ENCODE peak calls at places on chromosome 16, in four cellular contexts. One of them, this sample, is unnamed.

GRCh38 chr16:58366247-58367031 is 25.8 kb upstream of the GINS3 start:
- DNase-seq in CD4-positive, CD25-positive, alpha-beta regulatory T cell: no peak
- DNase-seq in prostate gland: no peak
- DNase-seq in A549: peak; percentile 40
- DNase-seq in this sample: no peak

GRCh38 chr16:7037491-7037890 is 295.2 kb upstream of the RBFOX1 start:
- DNase-seq in CD4-positive, CD25-positive, alpha-beta regulatory T cell: no peak
- DNase-seq in prostate gland: no peak
- DNase-seq in A549: no peak
- DNase-seq in this sample: no peak

GRCh38 chr16:86252596-86252995 is 257.7 kb upstream of the FOXF1 start:
- DNase-seq in CD4-positive, CD25-positive, alpha-beta regulatory T cell: no peak
- DNase-seq in prostate gland: no peak
- DNase-seq in A549: peak; percentile 35
- DNase-seq in this sample: peak; percentile 1

GRCh38 chr16:4081577-4082021 is 34.6 kb downstream of the ADCY9 start:
- DNase-seq in CD4-positive, CD25-positive, alpha-beta regulatory T cell: peak; percentile 26
- DNase-seq in prostate gland: no peak
- DNase-seq in A549: no peak
- DNase-seq in this sample: peak; percentile 79

GRCh38 chr16:54783980-54784379 is 146.7 kb upstream of the IRX5 start:
- DNase-seq in CD4-positive, CD25-positive, alpha-beta regulatory T cell: no peak
- DNase-seq in prostate gland: no peak
- DNase-seq in A549: no peak
- DNase-seq in this sample: no peak

GRCh38 chr16:57614546-57615343 is 13.7 kb upstream of the ADGRG1 start:
- DNase-seq in CD4-positive, CD25-positive, alpha-beta regulatory T cell: peak; percentile 9
- DNase-seq in prostate gland: no peak
- DNase-seq in A549: no peak
- DNase-seq in this sample: no peak

GRCh38 chr16:13178318-13178717 is 276.9 kb downstream of the SHISA9 start:
- DNase-seq in CD4-positive, CD25-positive, alpha-beta regulatory T cell: no peak
- DNase-seq in prostate gland: no peak
- DNase-seq in A549: no peak
- DNase-seq in this sample: no peak

GRCh38 chr16:67504190-67505021 is 21.1 kb upstream of the AGRP start:
- DNase-seq in CD4-positive, CD25-positive, alpha-beta regulatory T cell: peak; percentile 94
- DNase-seq in prostate gland: no peak
- DNase-seq in A549: peak; percentile 31
- DNase-seq in this sample: no peak

GRCh38 chr16:57623251-57624043 is 5.0 kb upstream of the ADGRG1 start:
- DNase-seq in CD4-positive, CD25-positive, alpha-beta regulatory T cell: no peak
- DNase-seq in prostate gland: peak; percentile 41
- DNase-seq in A549: peak; percentile 87
- DNase-seq in this sample: no peak

GRCh38 chr16:56424791-56425438 is 430 bp downstream of the AMFR start:
- DNase-seq in CD4-positive, CD25-positive, alpha-beta regulatory T cell: peak; percentile 22
- DNase-seq in prostate gland: peak; percentile 8
- DNase-seq in A549: no peak
- DNase-seq in this sample: no peak

GRCh38 chr16:63876096-63876495 is 1245.8 kb downstream of the CDH11 start:
- DNase-seq in CD4-positive, CD25-positive, alpha-beta regulatory T cell: no peak
- DNase-seq in prostate gland: no peak
- DNase-seq in A549: no peak
- DNase-seq in this sample: no peak

GRCh38 chr16:86733526-86734254 is 155.3 kb downstream of the FOXL1 start:
- DNase-seq in CD4-positive, CD25-positive, alpha-beta regulatory T cell: no peak
- DNase-seq in prostate gland: no peak
- DNase-seq in A549: no peak
- DNase-seq in this sample: no peak

GRCh38 chr16:6616746-6617145 is 715.9 kb upstream of the RBFOX1 start:
- DNase-seq in CD4-positive, CD25-positive, alpha-beta regulatory T cell: no peak
- DNase-seq in prostate gland: peak; percentile 76
- DNase-seq in A549: no peak
- DNase-seq in this sample: no peak

GRCh38 chr16:9012848-9013507 is 49.3 kb upstream of the USP7 start:
- DNase-seq in CD4-positive, CD25-positive, alpha-beta regulatory T cell: no peak
- DNase-seq in prostate gland: no peak
- DNase-seq in A549: no peak
- DNase-seq in this sample: no peak

GRCh38 chr16:3879258-3879886 is 1.1 kb downstream of the CREBBP start:
- DNase-seq in CD4-positive, CD25-positive, alpha-beta regulatory T cell: peak; percentile 33
- DNase-seq in prostate gland: peak; percentile 14
- DNase-seq in A549: no peak
- DNase-seq in this sample: no peak

GRCh38 chr16:66905633-66906539 is 12.8 kb downstream of the CDH16 start:
- DNase-seq in CD4-positive, CD25-positive, alpha-beta regulatory T cell: peak; percentile 80
- DNase-seq in prostate gland: no peak
- DNase-seq in A549: no peak
- DNase-seq in this sample: peak; percentile 87

GRCh38 chr16:11087691-11088431 is 143.5 kb downstream of the CLEC16A start:
- DNase-seq in CD4-positive, CD25-positive, alpha-beta regulatory T cell: peak; percentile 84
- DNase-seq in prostate gland: no peak
- DNase-seq in A549: no peak
- DNase-seq in this sample: peak; percentile 90

GRCh38 chr16:70298988-70299938 is at the start of gene DDX19B:
- DNase-seq in CD4-positive, CD25-positive, alpha-beta regulatory T cell: peak; percentile 82
- DNase-seq in prostate gland: peak; percentile 77
- DNase-seq in A549: peak; percentile 79
- DNase-seq in this sample: no peak

GRCh38 chr16:12305081-12305596 is 328.6 kb downstream of the SNX29 start:
- DNase-seq in CD4-positive, CD25-positive, alpha-beta regulatory T cell: no peak
- DNase-seq in prostate gland: no peak
- DNase-seq in A549: no peak
- DNase-seq in this sample: no peak

GRCh38 chr16:59192551-59193199 is 458.6 kb upstream of the GOT2 start:
- DNase-seq in CD4-positive, CD25-positive, alpha-beta regulatory T cell: peak; percentile 3
- DNase-seq in prostate gland: no peak
- DNase-seq in A549: peak; percentile 42
- DNase-seq in this sample: peak; percentile 44

DNA sequence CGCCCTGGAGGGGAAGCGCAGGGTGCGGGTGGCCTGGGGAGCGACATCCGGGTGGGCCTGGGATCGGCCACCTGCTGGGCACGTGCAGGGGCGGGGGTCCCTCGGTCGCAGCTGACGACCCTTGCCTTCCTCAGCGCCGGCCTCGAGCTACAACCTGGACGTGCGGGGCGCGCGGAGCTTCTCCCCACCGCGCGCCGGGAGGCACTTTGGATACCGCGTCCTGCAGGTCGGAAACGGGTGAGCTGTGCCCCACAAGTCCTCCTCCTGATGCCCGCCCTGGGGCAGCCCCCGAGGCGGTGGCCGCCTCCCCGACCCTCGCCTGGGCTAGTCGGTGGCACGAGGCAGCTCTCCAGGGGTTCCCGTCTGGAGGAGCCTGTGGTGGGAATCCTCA is 1.5 kb downstream of the ITGAL start:
- DNase-seq in CD4-positive, CD25-positive, alpha-beta regulatory T cell: no peak
- DNase-seq in prostate gland: no peak
- DNase-seq in A549: no peak
- DNase-seq in this sample: no peak
- H3K4me3 ChIP-seq in CD4-positive, CD25-positive, alpha-beta regulatory T cell: peak overlapping the region; percentile 89
- H3K4me3 ChIP-seq in prostate gland: no peak overlapping the region
- H3K4me3 ChIP-seq in A549: no peak overlapping the region
- H3K4me3 ChIP-seq in this sample: peak overlapping the region; percentile 62

DNA sequence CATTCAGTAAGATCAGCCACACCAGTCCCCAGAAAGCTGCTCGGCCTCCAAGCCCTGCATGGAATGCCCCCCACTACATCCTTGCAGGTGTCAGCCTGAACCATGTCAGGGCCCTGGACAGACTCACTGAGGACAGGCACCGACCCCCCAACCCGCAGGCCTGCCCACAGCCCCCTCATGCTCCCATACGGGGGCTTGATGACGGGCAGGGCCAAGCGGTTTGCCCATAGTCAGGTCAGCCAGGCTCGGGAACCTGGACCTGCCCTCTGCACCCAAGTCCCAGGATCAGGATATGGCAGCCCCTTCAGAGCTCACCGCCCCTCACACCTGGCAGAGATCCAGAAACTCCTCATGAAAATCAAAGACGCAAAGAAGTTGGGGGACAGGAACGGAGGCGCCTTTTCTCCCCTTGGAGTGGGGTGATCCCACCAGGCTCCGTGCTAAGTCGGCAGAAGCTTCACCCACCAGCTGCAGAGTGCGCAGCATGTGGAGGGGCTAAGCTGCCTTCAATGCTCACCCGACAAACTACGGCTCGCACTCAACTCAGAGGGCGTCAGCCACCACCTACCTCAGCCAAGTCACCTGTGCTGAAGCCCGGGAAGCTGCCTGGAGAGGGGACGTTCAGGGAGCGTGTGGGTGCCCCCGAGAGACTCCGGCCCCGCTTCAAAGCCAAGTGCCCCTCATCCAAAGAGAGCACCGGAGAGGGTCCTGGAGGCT is 26.5 kb downstream of the GNPTG start:
- DNase-seq in CD4-positive, CD25-positive, alpha-beta regulatory T cell: no peak
- DNase-seq in prostate gland: no peak
- DNase-seq in A549: no peak
- DNase-seq in this sample: no peak
- H3K4me3 ChIP-seq in CD4-positive, CD25-positive, alpha-beta regulatory T cell: no peak overlapping the region
- H3K4me3 ChIP-seq in prostate gland: no peak overlapping the region
- H3K4me3 ChIP-seq in A549: peak overlapping the region; percentile 70
- H3K4me3 ChIP-seq in this sample: peak overlapping the region; percentile 64

GRCh38 chr16:69182730-69183416 is 4.1 kb upstream of the SNTB2 start:
- DNase-seq in CD4-positive, CD25-positive, alpha-beta regulatory T cell: no peak
- DNase-seq in prostate gland: peak; percentile 56
- DNase-seq in A549: no peak
- DNase-seq in this sample: no peak
- H3K4me3 ChIP-seq in CD4-positive, CD25-positive, alpha-beta regulatory T cell: no peak overlapping the region
- H3K4me3 ChIP-seq in prostate gland: no peak overlapping the region
- H3K4me3 ChIP-seq in A549: no peak overlapping the region
- H3K4me3 ChIP-seq in this sample: no peak overlapping the region

GRCh38 chr16:83574388-83574787 is 233.4 kb upstream of the HSBP1 start:
- DNase-seq in CD4-positive, CD25-positive, alpha-beta regulatory T cell: no peak
- DNase-seq in prostate gland: no peak
- DNase-seq in A549: no peak
- DNase-seq in this sample: no peak
- H3K4me3 ChIP-seq in CD4-positive, CD25-positive, alpha-beta regulatory T cell: no peak overlapping the region
- H3K4me3 ChIP-seq in prostate gland: no peak overlapping the region
- H3K4me3 ChIP-seq in A549: no peak overlapping the region
- H3K4me3 ChIP-seq in this sample: no peak overlapping the region

GRCh38 chr16:979859-980594 is 1.5 kb upstream of the SOX8 start:
- DNase-seq in CD4-positive, CD25-positive, alpha-beta regulatory T cell: no peak
- DNase-seq in prostate gland: no peak
- DNase-seq in A549: no peak
- DNase-seq in this sample: no peak
- H3K4me3 ChIP-seq in CD4-positive, CD25-positive, alpha-beta regulatory T cell: no peak overlapping the region
- H3K4me3 ChIP-seq in prostate gland: peak overlapping the region; percentile 27
- H3K4me3 ChIP-seq in A549: peak overlapping the region; percentile 59
- H3K4me3 ChIP-seq in this sample: no peak overlapping the region

DNA sequence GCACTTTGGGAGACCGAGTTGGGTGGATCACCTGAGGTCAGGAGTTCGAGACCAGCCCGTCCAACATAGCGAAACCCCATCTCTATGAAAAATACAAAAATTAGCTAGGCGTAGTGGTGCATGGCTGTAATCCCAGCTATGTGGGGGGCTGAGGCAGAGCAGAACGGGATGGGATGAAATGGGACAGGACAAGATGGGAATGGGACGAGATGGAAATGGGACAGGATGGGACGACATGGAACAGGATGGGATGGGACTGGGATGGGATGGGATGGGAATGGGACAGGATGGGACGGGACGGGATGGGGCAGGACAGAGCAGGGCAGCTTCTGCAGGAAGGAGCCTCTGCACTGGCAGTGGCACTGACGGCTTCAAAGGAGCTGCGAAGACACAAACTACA is 106.1 kb downstream of the ANKRD11 start:
- DNase-seq in CD4-positive, CD25-positive, alpha-beta regulatory T cell: no peak
- DNase-seq in prostate gland: no peak
- DNase-seq in A549: no peak
- DNase-seq in this sample: no peak
- H3K4me3 ChIP-seq in CD4-positive, CD25-positive, alpha-beta regulatory T cell: no peak overlapping the region
- H3K4me3 ChIP-seq in prostate gland: no peak overlapping the region
- H3K4me3 ChIP-seq in A549: no peak overlapping the region
- H3K4me3 ChIP-seq in this sample: no peak overlapping the region